ENCODE peak calls at places on chromosomes 2 and 18, in eight cellular contexts. N, E, P, S, V, D, J and A are unnamed samples.

GRCh38 chr18:55404136-55404810 is 183.7 kb downstream of the TCF4 start:
- DNase-seq in N (no peak), E (no peak), P (no peak), S (no peak), V (no peak), D (no peak), J (no peak), A (no peak)

GRCh38 chr2:28720345-28720744 is 31.3 kb upstream of the PPP1CB start:
- DNase-seq in N (no peak), E (no peak), P (no peak), S (no peak), V (no peak), D (no peak), J (no peak), A (no peak)

GRCh38 chr18:11047817-11048216 is 101.6 kb downstream of the PIEZO2 start:
- DNase-seq in N (no peak), E (no peak), P (no peak), S (no peak), V (no peak), D (no peak), J (no peak), A (no peak)

GRCh38 chr2:42523341-42523740 is 29.6 kb upstream of the KCNG3 start:
- DNase-seq in N (peak; percentile 23), E (no peak), P (no peak), S (no peak), V (no peak), D (no peak), J (no peak), A (no peak)

GRCh38 chr2:232466221-232466620 is 10.3 kb downstream of the ALPI start:
- DNase-seq in N (no peak), E (no peak), P (no peak), S (no peak), V (no peak), D (no peak), J (no peak), A (no peak)

GRCh38 chr2:79181617-79182016 is 22.1 kb upstream of the REG3A start:
- DNase-seq in N (no peak), E (no peak), P (no peak), S (no peak), V (no peak), D (no peak), J (no peak), A (no peak)

GRCh38 chr2:180010701-180011100 is 3.6 kb upstream of the CWC22 start:
- DNase-seq in N (no peak), E (no peak), P (no peak), S (no peak), V (no peak), D (no peak), J (no peak), A (no peak)

GRCh38 chr2:151632993-151633592 is 101.2 kb downstream of the NEB start:
- DNase-seq in N (no peak), E (peak; percentile 22), P (no peak), S (no peak), V (no peak), D (no peak), J (no peak), A (no peak)

GRCh38 chr2:215921884-215922283 is 91.5 kb downstream of the MREG start:
- DNase-seq in N (no peak), E (peak; percentile 96), P (peak; percentile 56), S (peak; percentile 42), V (no peak), D (no peak), J (no peak), A (no peak)

GRCh38 chr2:54409752-54410151 is 46.4 kb upstream of the SPTBN1 start:
- DNase-seq in N (no peak), E (no peak), P (no peak), S (no peak), V (no peak), D (no peak), J (peak; percentile 7), A (no peak)

GRCh38 chr2:228658998-228659397 is 477.5 kb upstream of the SPHKAP start:
- DNase-seq in N (no peak), E (peak; percentile 85), P (no peak), S (no peak), V (no peak), D (peak; percentile 49), J (no peak), A (no peak)

GRCh38 chr2:59296279-59296678 is 1055.2 kb upstream of the FANCL start:
- DNase-seq in N (no peak), E (no peak), P (no peak), S (peak; percentile 44), V (no peak), D (no peak), J (no peak), A (no peak)

GRCh38 chr2:97997774-97998392 is 2.1 kb upstream of the TMEM131 start:
- DNase-seq in N (no peak), E (no peak), P (no peak), S (no peak), V (no peak), D (no peak), J (no peak), A (no peak)

GRCh38 chr2:239444626-239445625 is 44.1 kb upstream of the HDAC4 start:
- DNase-seq in N (peak; percentile 33), E (no peak), P (no peak), S (peak; percentile 39), V (no peak), D (no peak), J (no peak), A (no peak)

GRCh38 chr18:43869451-43870008 is 592.2 kb upstream of the SYT4 start:
- DNase-seq in N (no peak), E (peak; percentile 28), P (no peak), S (no peak), V (no peak), D (no peak), J (no peak), A (no peak)

GRCh38 chr18:58216071-58216471 is 172.0 kb downstream of the NEDD4L start:
- DNase-seq in N (no peak), E (no peak), P (no peak), S (peak; percentile 47), V (no peak), D (no peak), J (no peak), A (no peak)

GRCh38 chr2:111694690-111695089 is 189.3 kb downstream of the ANAPC1 start:
- DNase-seq in N (no peak), E (peak; percentile 87), P (no peak), S (no peak), V (no peak), D (peak; percentile 72), J (no peak), A (no peak)

GRCh38 chr18:78766651-78767533 is 212.7 kb upstream of the SALL3 start:
- DNase-seq in N (no peak), E (no peak), P (no peak), S (no peak), V (no peak), D (no peak), J (no peak), A (no peak)

GRCh38 chr18:77147418-77147852 is 14.9 kb upstream of the MBP start:
- DNase-seq in N (no peak), E (peak; percentile 52), P (no peak), S (no peak), V (no peak), D (no peak), J (no peak), A (no peak)

GRCh38 chr2:218516614-218517013 is 51.5 kb downstream of the USP37 start:
- DNase-seq in N (peak; percentile 16), E (peak; percentile 5), P (no peak), S (no peak), V (no peak), D (no peak), J (no peak), A (peak; percentile 3)
- TF ChIP-seq CTCF in N (peak; percentile 44), E (peak; percentile 27), P (peak; percentile 36), S (peak; percentile 9), V (peak; percentile 4), D (peak; percentile 40), J (no peak), A (peak; percentile 64)

GRCh38 chr2:74544634-74545033 is 9.1 kb downstream of the LOXL3 start:
- DNase-seq in N (no peak), E (no peak), P (no peak), S (no peak), V (no peak), D (no peak), J (no peak), A (no peak)
- TF ChIP-seq CTCF in N (no peak), E (no peak), P (peak; percentile 12), S (peak; percentile 6), V (no peak), D (peak; percentile 9), J (no peak), A (peak; percentile 21)

GRCh38 chr18:7002107-7002506 is 115.5 kb downstream of the LAMA1 start:
- DNase-seq in N (peak; percentile 26), E (no peak), P (no peak), S (no peak), V (no peak), D (no peak), J (no peak), A (no peak)

GRCh38 chr18:6994719-6995430 is 122.7 kb downstream of the LAMA1 start:
- DNase-seq in N (no peak), E (no peak), P (peak; percentile 54), S (no peak), V (no peak), D (no peak), J (peak; percentile 4), A (no peak)

GRCh38 chr18:6997802-6998201 is 119.8 kb downstream of the LAMA1 start:
- DNase-seq in N (no peak), E (no peak), P (no peak), S (no peak), V (no peak), D (no peak), J (no peak), A (no peak)

GRCh38 chr18:7000484-7001096 is 117.0 kb downstream of the LAMA1 start:
- DNase-seq in N (peak; percentile 31), E (peak; percentile 19), P (no peak), S (peak; percentile 26), V (no peak), D (no peak), J (no peak), A (no peak)
- TF ChIP-seq CTCF in N (peak; percentile 61), E (peak; percentile 50), P (peak; percentile 50), S (peak; percentile 71), V (no peak), D (peak; percentile 73), J (peak; percentile 37), A (no peak)

DNA sequence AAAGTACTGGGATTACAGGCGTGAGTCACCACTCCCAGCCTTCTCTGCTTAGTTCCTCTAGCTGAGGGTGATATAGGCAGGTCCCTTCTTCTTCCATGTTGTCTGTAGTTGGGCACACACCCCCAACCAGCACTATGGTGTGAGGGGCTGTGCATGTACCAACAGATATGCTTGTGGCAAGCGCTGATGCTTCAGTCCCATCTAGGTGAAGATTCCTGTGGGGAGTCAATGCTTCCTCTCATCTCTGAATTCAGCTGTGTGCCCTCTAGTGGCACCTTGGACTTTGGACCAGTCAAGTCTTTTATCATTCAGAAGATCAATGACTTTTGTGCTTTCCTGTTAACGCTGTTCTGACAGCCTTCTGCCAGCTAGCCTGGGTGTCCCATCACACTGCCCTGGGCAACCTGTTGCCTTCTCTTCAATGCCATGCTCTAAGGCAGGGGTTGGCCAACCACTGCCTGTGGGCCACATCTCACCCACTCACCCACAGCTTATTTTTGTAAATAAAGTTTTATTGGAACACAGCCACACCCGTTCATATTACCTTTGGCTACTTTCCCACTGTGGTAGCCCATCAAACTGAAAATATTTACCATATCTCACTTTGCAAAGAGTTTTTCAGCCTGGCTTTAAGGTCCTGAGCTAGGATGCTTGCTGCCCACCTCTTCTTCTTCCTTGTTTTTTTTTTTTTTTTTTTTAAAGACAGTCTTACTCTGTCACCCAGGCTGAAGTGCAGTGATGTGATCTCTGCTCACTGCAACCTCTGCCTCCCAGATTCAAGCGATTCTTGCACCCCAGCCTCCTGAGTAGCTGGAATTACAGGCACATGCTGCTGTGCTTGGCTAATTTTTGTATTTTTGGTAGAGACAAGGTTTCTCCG is 51.0 kb downstream of the NPAS2 start:
- DNase-seq in N (peak; percentile 32), E (no peak), P (no peak), S (no peak), V (no peak), D (no peak), J (no peak), A (no peak)
- TF ChIP-seq CTCF in N (peak; percentile 47), E (peak; percentile 28), P (peak; percentile 20), S (no peak), V (no peak), D (peak; percentile 20), J (no peak), A (no peak)